ENCODE peak calls at places on chromosomes 11 and 22, in six cellular contexts. One of them, this sample, is unnamed.

GRCh38 chr11:102437026-102437425 is 15.5 kb downstream of the TMEM123 start:
- DNase-seq in NAMALWA: no peak
- DNase-seq in A172: no peak
- DNase-seq in left colon: no peak
- DNase-seq in ELR: peak; percentile 58
- DNase-seq in glutamatergic neuron: no peak
- DNase-seq in this sample: no peak

GRCh38 chr22:48941903-48942625 is 885.6 kb downstream of the BRD1 start:
- DNase-seq in ELR: no peak
- DNase-seq in left colon: no peak
- DNase-seq in glutamatergic neuron: no peak
- DNase-seq in A172: no peak
- DNase-seq in NAMALWA: no peak
- DNase-seq in this sample: peak; percentile 15

GRCh38 chr11:76266269-76266668 is 60.0 kb upstream of the WNT11 start:
- DNase-seq in glutamatergic neuron: no peak
- DNase-seq in ELR: peak; percentile 88
- DNase-seq in NAMALWA: no peak
- DNase-seq in A172: peak; percentile 76
- DNase-seq in left colon: no peak
- DNase-seq in this sample: no peak

GRCh38 chr22:47625013-47625385 is 862.5 kb downstream of the TBC1D22A start:
- DNase-seq in A172: no peak
- DNase-seq in glutamatergic neuron: no peak
- DNase-seq in left colon: no peak
- DNase-seq in ELR: no peak
- DNase-seq in NAMALWA: no peak
- DNase-seq in this sample: peak; percentile 19

GRCh38 chr11:121321614-121322243 is 29.2 kb downstream of the SC5D start:
- DNase-seq in A172: peak; percentile 1
- DNase-seq in left colon: peak; percentile 35
- DNase-seq in glutamatergic neuron: no peak
- DNase-seq in NAMALWA: peak; percentile 52
- DNase-seq in ELR: peak; percentile 10
- DNase-seq in this sample: no peak

GRCh38 chr22:21669026-21669425 is 3.2 kb downstream of the PPIL2 start:
- DNase-seq in A172: no peak
- DNase-seq in NAMALWA: no peak
- DNase-seq in left colon: no peak
- DNase-seq in glutamatergic neuron: no peak
- DNase-seq in ELR: no peak
- DNase-seq in this sample: no peak

GRCh38 chr11:27839226-27839913 is 139.1 kb upstream of the BDNF start:
- DNase-seq in glutamatergic neuron: no peak
- DNase-seq in A172: peak; percentile 31
- DNase-seq in NAMALWA: peak; percentile 57
- DNase-seq in left colon: no peak
- DNase-seq in ELR: peak; percentile 54
- DNase-seq in this sample: no peak

GRCh38 chr11:96113100-96113710 is 189.3 kb upstream of the MTMR2 start:
- DNase-seq in A172: no peak
- DNase-seq in left colon: no peak
- DNase-seq in NAMALWA: no peak
- DNase-seq in ELR: peak; percentile 49
- DNase-seq in glutamatergic neuron: no peak
- DNase-seq in this sample: no peak

GRCh38 chr11:126132319-126132718 is 69.7 kb upstream of the CDON start:
- DNase-seq in A172: peak; percentile 59
- DNase-seq in left colon: no peak
- DNase-seq in NAMALWA: no peak
- DNase-seq in ELR: no peak
- DNase-seq in glutamatergic neuron: no peak
- DNase-seq in this sample: peak; percentile 82

GRCh38 chr22:46587067-46587471 is 33.1 kb upstream of the GRAMD4 start:
- DNase-seq in glutamatergic neuron: no peak
- DNase-seq in A172: no peak
- DNase-seq in ELR: no peak
- DNase-seq in left colon: no peak
- DNase-seq in NAMALWA: peak; percentile 57
- DNase-seq in this sample: no peak

GRCh38 chr11:77232242-77232641 is 69.2 kb downstream of the GDPD4 start:
- DNase-seq in ELR: no peak
- DNase-seq in glutamatergic neuron: no peak
- DNase-seq in left colon: no peak
- DNase-seq in A172: no peak
- DNase-seq in NAMALWA: no peak
- DNase-seq in this sample: no peak

GRCh38 chr11:96863520-96863919 is 473.7 kb downstream of the JRKL start:
- DNase-seq in NAMALWA: no peak
- DNase-seq in A172: no peak
- DNase-seq in ELR: no peak
- DNase-seq in glutamatergic neuron: no peak
- DNase-seq in left colon: no peak
- DNase-seq in this sample: no peak

GRCh38 chr11:90587896-90588295 is 365.0 kb upstream of the CHORDC1 start:
- DNase-seq in NAMALWA: no peak
- DNase-seq in ELR: no peak
- DNase-seq in glutamatergic neuron: no peak
- DNase-seq in left colon: no peak
- DNase-seq in A172: no peak
- DNase-seq in this sample: no peak

GRCh38 chr11:94151903-94152677 is 23.4 kb downstream of the PANX1 start:
- DNase-seq in A172: peak; percentile 79
- DNase-seq in left colon: no peak
- DNase-seq in ELR: peak; percentile 93
- DNase-seq in glutamatergic neuron: no peak
- DNase-seq in NAMALWA: no peak
- DNase-seq in this sample: no peak

GRCh38 chr11:110301032-110301431 is 4.6 kb upstream of the RDX start:
- DNase-seq in A172: no peak
- DNase-seq in NAMALWA: no peak
- DNase-seq in ELR: no peak
- DNase-seq in glutamatergic neuron: no peak
- DNase-seq in left colon: no peak
- DNase-seq in this sample: no peak

GRCh38 chr11:1600626-1601025 is 2.5 kb upstream of the KRTAP5-2 start:
- DNase-seq in NAMALWA: no peak
- DNase-seq in left colon: no peak
- DNase-seq in glutamatergic neuron: no peak
- DNase-seq in ELR: no peak
- DNase-seq in A172: no peak
- DNase-seq in this sample: no peak

GRCh38 chr22:35894937-35895708 is 133.5 kb downstream of the RBFOX2 start:
- DNase-seq in left colon: no peak
- DNase-seq in ELR: peak; percentile 86
- DNase-seq in A172: peak; percentile 37
- DNase-seq in NAMALWA: no peak
- DNase-seq in glutamatergic neuron: no peak
- DNase-seq in this sample: no peak

GRCh38 chr11:8235925-8236324 is 27.8 kb downstream of the LMO1 start:
- DNase-seq in NAMALWA: no peak
- DNase-seq in ELR: no peak
- DNase-seq in A172: peak; percentile 19
- DNase-seq in glutamatergic neuron: peak; percentile 7
- DNase-seq in left colon: no peak
- DNase-seq in this sample: no peak

GRCh38 chr22:40407021-40407761 is 36.8 kb downstream of the SGSM3 start:
- DNase-seq in A172: no peak
- DNase-seq in ELR: no peak
- DNase-seq in left colon: no peak
- DNase-seq in glutamatergic neuron: no peak
- DNase-seq in NAMALWA: no peak
- DNase-seq in this sample: no peak

GRCh38 chr11:19666951-19667350 is 45.7 kb upstream of the NAV2 start:
- DNase-seq in A172: no peak
- DNase-seq in glutamatergic neuron: no peak
- DNase-seq in ELR: no peak
- DNase-seq in left colon: no peak
- DNase-seq in NAMALWA: no peak
- DNase-seq in this sample: no peak

GRCh38 chr11:74311352-74311926 is at the start of gene P4HA3:
- DNase-seq in ELR: peak; percentile 30
- DNase-seq in NAMALWA: no peak
- DNase-seq in left colon: peak; percentile 78
- DNase-seq in glutamatergic neuron: peak; percentile 75
- DNase-seq in A172: no peak
- DNase-seq in this sample: peak; percentile 72

GRCh38 chr11:86370922-86371614 is 3.6 kb upstream of the CCDC81 start:
- DNase-seq in left colon: no peak
- DNase-seq in NAMALWA: no peak
- DNase-seq in ELR: peak; percentile 79
- DNase-seq in A172: peak; percentile 52
- DNase-seq in glutamatergic neuron: no peak
- DNase-seq in this sample: no peak

GRCh38 chr22:22939537-22940368 is 52.1 kb downstream of the IGLL5 start:
- DNase-seq in NAMALWA: peak; percentile 92
- DNase-seq in glutamatergic neuron: peak; percentile 6
- DNase-seq in ELR: no peak
- DNase-seq in A172: no peak
- DNase-seq in left colon: no peak
- DNase-seq in this sample: no peak

GRCh38 chr22:23709107-23709506 is 18.3 kb downstream of the RGL4 start:
- DNase-seq in NAMALWA: no peak
- DNase-seq in left colon: no peak
- DNase-seq in ELR: peak; percentile 28
- DNase-seq in A172: no peak
- DNase-seq in glutamatergic neuron: no peak
- DNase-seq in this sample: no peak

GRCh38 chr22:48870436-48870835 is 957.2 kb downstream of the BRD1 start:
- DNase-seq in NAMALWA: no peak
- DNase-seq in A172: no peak
- DNase-seq in glutamatergic neuron: no peak
- DNase-seq in left colon: no peak
- DNase-seq in ELR: no peak
- DNase-seq in this sample: no peak

GRCh38 chr11:23729088-23729487 is 767.8 kb upstream of the LUZP2 start:
- DNase-seq in glutamatergic neuron: no peak
- DNase-seq in A172: no peak
- DNase-seq in left colon: no peak
- DNase-seq in NAMALWA: no peak
- DNase-seq in ELR: no peak
- DNase-seq in this sample: no peak

GRCh38 chr22:46078241-46079092 is 71.9 kb upstream of the PPARA start:
- DNase-seq in glutamatergic neuron: peak; percentile 7
- DNase-seq in ELR: peak; percentile 76
- DNase-seq in NAMALWA: no peak
- DNase-seq in A172: no peak
- DNase-seq in left colon: no peak
- DNase-seq in this sample: peak; percentile 62

This sample was measured in lung.